ENCODE peak calls at places on chromosomes 2 and 18, in six cellular contexts. B, Z, O, V, A and K are unnamed samples.

GRCh38 chr2:170973225-170973491 is 44.1 kb downstream of the GORASP2 start:
- DNase-seq in O (no peak), A (no peak), V (no peak), Z (no peak), B (no peak), K (no peak)

GRCh38 chr18:61435064-61435652 is 101.9 kb downstream of the CDH20 start:
- DNase-seq in V (peak; percentile 9), A (no peak), O (peak; percentile 31), Z (peak; percentile 16), B (no peak), K (peak; percentile 21)

GRCh38 chr2:102473020-102473419 is at the start of gene SLC9A4:
- DNase-seq in V (peak; percentile 37), Z (peak; percentile 69), O (peak; percentile 58), A (no peak), B (peak; percentile 12), K (peak; percentile 21)

GRCh38 chr18:7512326-7512725 is 54.8 kb upstream of the PTPRM start:
- DNase-seq in B (peak; percentile 16), A (no peak), V (no peak), O (peak; percentile 59), Z (peak; percentile 62), K (no peak)

GRCh38 chr2:179272406-179273192 is 8.0 kb upstream of the SESTD1 start:
- DNase-seq in B (peak; percentile 68), A (no peak), V (no peak), O (no peak), Z (peak; percentile 90), K (no peak)

GRCh38 chr2:168916329-168916672 is 15.2 kb downstream of the G6PC2 start:
- DNase-seq in B (no peak), A (no peak), Z (no peak), V (no peak), O (no peak), K (no peak)

GRCh38 chr2:168346725-168347477 is 99.5 kb upstream of the STK39 start:
- DNase-seq in V (peak; percentile 85), B (peak; percentile 45), A (peak; percentile 65), O (peak; percentile 74), Z (peak; percentile 91), K (peak; percentile 54)

GRCh38 chr2:33372940-33373553 is 103.4 kb upstream of the RASGRP3 start:
- DNase-seq in Z (no peak), B (no peak), O (peak; percentile 56), V (no peak), A (no peak), K (peak; percentile 65)

GRCh38 chr18:46013484-46014189 is 46.5 kb upstream of the EPG5 start:
- DNase-seq in O (no peak), V (no peak), B (no peak), Z (no peak), A (no peak), K (no peak)

GRCh38 chr2:99597616-99598015 is 107.8 kb upstream of the REV1 start:
- DNase-seq in B (no peak), A (no peak), Z (no peak), O (peak; percentile 3), V (no peak), K (no peak)

GRCh38 chr2:20706786-20707185 is 39.8 kb downstream of the GDF7 start:
- DNase-seq in Z (no peak), V (no peak), O (no peak), B (no peak), A (no peak), K (no peak)